ENCODE peak calls at places on chromosomes 3 and 15, in eight cellular contexts. X is activated CD4-positive, alpha-beta memory T cell treated with anti-CD3 and anti-CD28 coated beads, Interleukin-2, amount 10 ng/mL, durations not matched to agents 7 days and 5 days; M is NCI-H1694; Z is fibroblast of mammary gland; Q is fibroblast of the aortic adventitia; T is NCI-H526; J is uterus; F is stimulated activated CD4-positive, alpha-beta T cell treated with anti-CD3 and anti-CD28 coated beads, Interleukin-1b, Interleukin-23, amount 100 ng/mL, for 1 hour. G is an unnamed sample.

GRCh38 chr3:11059090-11059798 is 66.7 kb downstream of the SLC6A1 start:
- DNase-seq in M (peak), X (peak), T (peak), J (peak), Z (peak), Q (peak), F (no peak), G (peak)

GRCh38 chr15:71131601-71132357 is 16.5 kb downstream of the THSD4 start:
- DNase-seq in Z (no peak), M (no peak), J (no peak), F (no peak), T (no peak), X (no peak), Q (peak), G (no peak)

GRCh38 chr15:50907866-50908208 is 646 bp upstream of the AP4E1 start:
- DNase-seq in J (peak), T (peak), M (no peak), F (peak), Q (peak), Z (peak), X (peak), G (peak)

GRCh38 chr15:42121667-42122066 is 27.3 kb upstream of the PLA2G4D start:
- DNase-seq in T (no peak), Z (no peak), X (no peak), Q (no peak), M (no peak), F (no peak), J (no peak), G (no peak)

GRCh38 chr3:135865085-135865484 is 100.4 kb upstream of the PPP2R3A start:
- DNase-seq in Q (peak), T (no peak), M (no peak), X (no peak), Z (peak), F (no peak), J (no peak), G (no peak)

GRCh38 chr3:10551139-10551538 is 45.8 kb upstream of the ATP2B2 start:
- DNase-seq in Z (no peak), Q (no peak), F (no peak), T (no peak), J (no peak), M (no peak), X (peak), G (no peak)

GRCh38 chr15:89016549-89017041 is 71.7 kb upstream of the ABHD2 start:
- DNase-seq in Q (peak), M (no peak), J (peak), X (no peak), F (no peak), Z (peak), T (no peak), G (no peak)

GRCh38 chr3:183195266-183195665 is 32.7 kb upstream of the LAMP3 start:
- DNase-seq in T (no peak), F (no peak), Q (no peak), J (no peak), Z (no peak), X (no peak), M (no peak), G (no peak)

GRCh38 chr15:86624261-86625036 is 544.8 kb downstream of the AGBL1 start:
- DNase-seq in Q (peak), M (peak), Z (peak), X (peak), J (peak), T (no peak), F (peak), G (peak)

GRCh38 chr3:88321696-88322095 is 171.9 kb downstream of the C3orf38 start:
- DNase-seq in F (no peak), Z (no peak), J (no peak), Q (no peak), M (no peak), X (no peak), T (no peak), G (no peak)

GRCh38 chr3:15439476-15439875 is 12.1 kb downstream of the EAF1 start:
- DNase-seq in X (no peak), Z (peak), F (no peak), J (no peak), T (no peak), M (no peak), Q (peak), G (no peak)

GRCh38 chr15:96409231-96410138 is 79.0 kb downstream of the NR2F2 start:
- DNase-seq in X (no peak), Q (no peak), F (no peak), T (no peak), M (no peak), J (no peak), Z (no peak), G (peak)

GRCh38 chr3:118544458-118544857 is 490.2 kb downstream of the IGSF11 start:
- DNase-seq in X (no peak), Q (no peak), J (no peak), T (no peak), F (no peak), Z (no peak), M (no peak), G (no peak)

GRCh38 chr3:1092061-1092460 is 763 bp upstream of the CNTN6 start:
- DNase-seq in Q (no peak), X (no peak), M (no peak), Z (no peak), T (no peak), F (no peak), J (no peak), G (no peak)

GRCh38 chr3:87120850-87121249 is 106.3 kb upstream of the CHMP2B start:
- DNase-seq in J (no peak), M (peak), T (no peak), Q (no peak), F (no peak), Z (no peak), X (no peak), G (no peak)

GRCh38 chr3:63333815-63334214 is 55.7 kb downstream of the SYNPR start:
- DNase-seq in F (no peak), J (no peak), Q (peak), Z (peak), T (no peak), X (no peak), M (no peak), G (no peak)